ENCODE peak calls at places on chromosomes 12 and 14, in six cellular contexts. S is left lung; M is activated CD4-positive, alpha-beta T cell treated with anti-CD3 and anti-CD28 coated beads for 24 hours; L is effector memory CD4-positive, alpha-beta T cell; H is NCI-H2171; V is SK-N-SH. E is an unnamed sample.
A peak's percentile ranks its signal among the peaks of the same experiment; 100 is the strongest.

GRCh38 chr14:95452176-95452889 is 64.1 kb downstream of the SYNE3 start:
- DNase-seq in S (no peak), M (no peak), L (no peak), H (no peak), V (peak; percentile 56), E (no peak)

GRCh38 chr14:54809767-54810166 is 92.9 kb downstream of the GCH1 start:
- DNase-seq in S (no peak), M (no peak), L (no peak), H (no peak), V (no peak), E (no peak)

GRCh38 chr12:131902332-131903241 is 8.2 kb downstream of the ULK1 start:
- DNase-seq in S (peak; percentile 70), M (no peak), L (no peak), H (no peak), V (no peak), E (no peak)

GRCh38 chr12:14260011-14260993 is 105.2 kb upstream of the ATF7IP start:
- DNase-seq in S (peak; percentile 93), M (no peak), L (no peak), H (no peak), V (no peak), E (peak; percentile 11)

GRCh38 chr12:101875112-101875961 is 2.0 kb upstream of the DRAM1 start:
- DNase-seq in S (no peak), M (no peak), L (no peak), H (no peak), V (no peak), E (peak; percentile 27)

GRCh38 chr12:128823216-128823915 is 392 bp downstream of the SLC15A4 start:
- DNase-seq in S (peak; percentile 90), M (no peak), L (peak; percentile 2), H (no peak), V (no peak), E (no peak)

GRCh38 chr12:103758310-103759089 is 82.5 kb downstream of the NT5DC3 start:
- DNase-seq in S (no peak), M (no peak), L (no peak), H (no peak), V (no peak), E (no peak)

GRCh38 chr12:1805441-1806081 is 14.8 kb upstream of the LRTM2 start:
- DNase-seq in S (peak; percentile 68), M (no peak), L (no peak), H (no peak), V (no peak), E (no peak)

GRCh38 chr14:99774526-99775307 is 18.5 kb upstream of the EML1 start:
- DNase-seq in S (no peak), M (no peak), L (no peak), H (no peak), V (no peak), E (no peak)

E was measured in A172.